ENCODE peak calls at places on chromosomes 1 and 21, in four cellular contexts. F is sigmoid colon, T is thoracic aorta, C is fibroblast of lung. W is an unnamed sample.

GRCh38 chr21:39430016-39430415 is 15.6 kb downstream of the LCA5L start:
- DNase-seq in F (no peak), T (no peak), C (no peak), W (no peak)

GRCh38 chr21:25639922-25640670 is 1.0 kb downstream of the JAM2 start:
- DNase-seq in F (peak; percentile 73), T (no peak), C (no peak), W (no peak)

GRCh38 chr1:14263671-14264070 is 334.8 kb upstream of the KAZN start:
- DNase-seq in F (no peak), T (no peak), C (no peak), W (no peak)

GRCh38 chr1:182633657-182634281 is 29.6 kb upstream of the RGS16 start:
- DNase-seq in F (no peak), T (no peak), C (no peak), W (no peak)

GRCh38 chr1:78831731-78832360 is 174.7 kb downstream of the ADGRL4 start:
- DNase-seq in F (no peak), T (no peak), C (peak; percentile 83), W (no peak)

GRCh38 chr1:59733443-59734141 is 81.2 kb upstream of the HOOK1 start:
- DNase-seq in F (no peak), T (no peak), C (peak; percentile 54), W (no peak)

GRCh38 chr1:24418898-24419628 is 3.5 kb downstream of the NIPAL3 start:
- DNase-seq in F (no peak), T (no peak), C (peak; percentile 45), W (no peak)

GRCh38 chr1:93631626-93632365 is 49.8 kb downstream of the BCAR3 start:
- DNase-seq in F (no peak), T (no peak), C (peak; percentile 42), W (no peak)

GRCh38 chr1:4170548-4170947 is 270.5 kb upstream of the C1orf174 start:
- DNase-seq in F (peak; percentile 25), T (no peak), C (no peak), W (no peak)

GRCh38 chr1:187716160-187716559 is 887.4 kb downstream of the PLA2G4A start:
- DNase-seq in F (no peak), T (no peak), C (no peak), W (no peak)

GRCh38 chr21:27206368-27206982 is 239.6 kb upstream of the ADAMTS5 start:
- DNase-seq in F (no peak), T (no peak), C (no peak), W (no peak)

GRCh38 chr1:16155537-16156410 is at the start of gene EPHA2:
- DNase-seq in F (peak; percentile 93), T (peak; percentile 82), C (peak; percentile 83), W (no peak)

GRCh38 chr1:233269656-233270055 is 25.9 kb downstream of the PCNX2 start:
- DNase-seq in F (no peak), T (no peak), C (peak; percentile 9), W (no peak)

GRCh38 chr1:12436817-12437599 is 181.0 kb downstream of the DHRS3 start:
- DNase-seq in F (no peak), T (no peak), C (peak; percentile 60), W (no peak)

GRCh38 chr1:20449736-20450311 is 36.2 kb downstream of the CAMK2N1 start:
- DNase-seq in F (no peak), T (no peak), C (peak; percentile 59), W (no peak)

GRCh38 chr21:34640858-34641257 is 25.9 kb upstream of the RCAN1 start:
- DNase-seq in F (no peak), T (no peak), C (peak; percentile 54), W (no peak)

GRCh38 chr1:153122831-153123421 is 9.6 kb upstream of the SPRR2F start:
- DNase-seq in F (no peak), T (no peak), C (no peak), W (no peak)

DNA sequence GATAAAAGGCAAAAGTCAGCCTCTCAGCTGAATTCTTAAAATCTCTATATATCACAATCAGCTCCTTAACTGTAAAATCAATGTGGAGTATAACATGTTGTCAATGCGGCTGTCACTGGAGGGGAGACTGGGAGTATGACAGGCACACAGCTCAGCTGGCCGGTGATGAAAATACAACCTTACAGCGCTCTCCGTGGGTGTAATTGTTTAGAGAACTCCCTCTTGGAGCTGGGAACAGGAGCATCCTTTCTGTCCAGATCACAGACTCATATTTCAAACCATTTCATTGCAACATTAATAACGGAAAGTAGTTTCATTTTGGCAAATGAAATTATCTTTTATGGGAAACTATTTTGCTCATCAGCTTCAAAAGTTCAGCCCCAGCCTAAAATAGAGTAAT is 324.6 kb downstream of the KCTD3 start:
- DNase-seq in F (no peak), T (no peak), C (peak; percentile 14), W (no peak)
- H3K4me3 ChIP-seq in F (no peak overlapping the region), T (no peak overlapping the region), C (peak overlapping the region; percentile 11), W (no peak overlapping the region)

DNA sequence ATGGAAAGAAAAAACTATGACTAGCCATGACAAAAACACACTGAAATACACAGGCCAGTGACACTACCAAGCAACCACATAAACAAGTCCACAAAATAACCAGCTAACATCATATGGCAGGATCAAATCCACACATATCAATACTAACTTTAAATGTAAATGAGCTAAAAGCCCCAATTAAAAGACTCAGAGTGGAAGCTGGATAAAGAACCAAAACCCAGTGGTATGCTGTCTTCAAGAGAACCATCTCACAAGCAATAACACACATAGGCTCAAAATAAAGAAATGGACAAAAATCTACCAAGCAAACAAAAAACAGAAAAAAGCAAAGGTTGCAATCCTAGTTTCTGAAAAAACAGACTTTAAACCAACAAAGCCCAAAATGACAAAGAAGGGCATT is 476.2 kb upstream of the BEND5 start:
- DNase-seq in F (no peak), T (no peak), C (no peak), W (no peak)
- H3K4me1 ChIP-seq in F (no peaks in the 10 kb centered on the region), T (no peaks in the 10 kb centered on the region), C (no peaks in the 10 kb centered on the region), W (no peaks in the 10 kb centered on the region)

DNA sequence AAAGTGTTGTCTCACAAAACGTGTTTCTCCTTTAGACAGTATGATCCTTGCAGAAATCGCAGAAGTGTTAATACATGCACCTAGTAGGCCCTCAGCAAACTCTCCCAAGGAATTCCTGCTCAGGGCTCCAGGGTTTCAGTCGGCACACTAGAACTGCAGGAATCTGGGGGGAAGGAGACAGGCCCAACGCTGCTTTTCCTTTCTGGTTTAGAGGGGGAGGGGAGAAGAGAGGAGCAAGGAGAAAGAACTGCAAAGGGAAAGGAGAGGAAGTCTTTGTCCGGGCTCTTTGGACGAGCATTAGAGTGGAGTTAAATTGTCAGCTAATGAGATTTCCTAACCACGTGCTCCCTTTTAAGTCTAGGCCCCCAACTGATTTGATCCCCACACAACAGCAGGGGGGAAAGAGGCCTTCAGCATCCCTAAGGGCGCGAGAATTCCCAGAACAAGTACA is 103.7 kb upstream of the SOD1 start:
- DNase-seq in F (no peak), T (no peak), C (no peak), W (no peak)
- H3K27ac ChIP-seq in F (no peak overlapping the region), T (no peak overlapping the region), C (no peak overlapping the region), W (no peak overlapping the region)

GRCh38 chr21:46062471-46063211 is 35.3 kb upstream of the COL6A2 start:
- DNase-seq in F (peak; percentile 50), T (no peak), C (no peak), W (no peak)

GRCh38 chr21:46061950-46062349 is 36.0 kb upstream of the COL6A2 start:
- DNase-seq in F (peak; percentile 43), T (no peak), C (no peak), W (no peak)

GRCh38 chr21:46059195-46059594 is 38.7 kb upstream of the COL6A2 start:
- DNase-seq in F (peak; percentile 65), T (no peak), C (no peak), W (no peak)

GRCh38 chr21:46060596-46061061 is 37.3 kb upstream of the COL6A2 start:
- DNase-seq in F (peak; percentile 95), T (peak; percentile 76), C (peak; percentile 99), W (no peak)

DNA sequence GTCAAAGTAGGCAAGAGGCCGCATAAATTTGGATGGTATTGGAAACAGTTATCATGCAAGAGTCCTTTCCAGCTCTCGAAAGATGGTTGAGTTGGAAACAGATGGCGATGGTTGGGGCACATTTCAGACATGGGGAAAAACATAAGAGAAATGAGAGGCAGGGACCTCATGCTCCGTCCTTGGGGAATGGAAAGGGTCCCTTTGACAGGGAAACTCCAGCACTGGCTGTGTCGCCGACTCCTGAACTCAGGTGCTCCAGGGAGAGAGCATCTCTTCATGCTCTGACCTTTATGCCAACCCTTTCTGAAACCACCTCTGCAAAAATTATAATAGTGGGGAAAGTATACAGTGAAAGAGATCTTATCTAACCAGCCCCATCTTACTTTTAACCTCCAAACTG is 36.8 kb upstream of the COL6A2 start:
- DNase-seq in F (peak; percentile 62), T (no peak), C (no peak), W (no peak)
- H3K4me3 ChIP-seq in F (no peak overlapping the region), T (no peak overlapping the region), C (no peak overlapping the region), W (no peak overlapping the region)

GRCh38 chr1:198337886-198338285 is 181.1 kb downstream of the NEK7 start:
- DNase-seq in F (no peak), T (no peak), C (no peak), W (no peak)
- H3K4me1 ChIP-seq in F (no peaks in the 10 kb centered on the region), T (no peaks in the 10 kb centered on the region), C (peaks cover 2% of the 10 kb centered on the region), W (no peaks in the 10 kb centered on the region)

W was measured in effector memory CD4-positive, alpha-beta T cell.